ENCODE peak calls at places on chromosomes 16 and 17, in ten cellular contexts. Z, I, W, P, Q, N, G, V, U and D are unnamed samples.

GRCh38 chr17:77092025-77092424 is 48.7 kb upstream of the SEC14L1 start:
- DNase-seq in Z (no peak), G (no peak), U (no peak), Q (no peak), N (no peak), I (no peak), P (no peak), W (no peak), V (no peak), D (no peak)

GRCh38 chr16:56625140-56625942 is at the start of gene MT1E:
- DNase-seq in V (no peak), W (peak; percentile 69), I (peak; percentile 48), Q (peak; percentile 60), U (peak; percentile 49), P (no peak), Z (peak; percentile 42), N (peak; percentile 83), G (no peak), D (no peak)

GRCh38 chr17:31508310-31509094 is 117.0 kb downstream of the RAB11FIP4 start:
- DNase-seq in G (peak; percentile 73), Q (no peak), P (peak; percentile 78), N (no peak), V (no peak), W (no peak), I (no peak), Z (no peak), U (peak; percentile 71), D (no peak)

GRCh38 chr17:35376245-35376644 is 2.8 kb upstream of the SLFN11 start:
- DNase-seq in N (no peak), I (no peak), V (no peak), U (no peak), G (no peak), Q (no peak), Z (no peak), W (no peak), P (no peak), D (no peak)

GRCh38 chr17:2421315-2422147 is 20.7 kb upstream of the MNT start:
- DNase-seq in P (no peak), U (no peak), G (no peak), Q (no peak), Z (no peak), I (peak; percentile 58), W (peak; percentile 49), N (no peak), V (no peak), D (peak; percentile 57)

GRCh38 chr16:53434436-53435065 is at the start of gene RBL2:
- DNase-seq in Z (peak; percentile 8), V (peak; percentile 91), Q (peak; percentile 88), N (peak; percentile 89), P (peak; percentile 89), W (peak; percentile 54), U (peak; percentile 81), G (peak; percentile 90), I (no peak), D (peak; percentile 24)

GRCh38 chr17:60086822-60087591 is 8.3 kb upstream of the HEATR6 start:
- DNase-seq in U (no peak), Q (no peak), P (no peak), G (no peak), I (no peak), N (no peak), V (no peak), Z (no peak), W (peak; percentile 63), D (no peak)

GRCh38 chr16:54236761-54237160 is 49.8 kb downstream of the IRX3 start:
- DNase-seq in W (peak; percentile 30), G (no peak), I (no peak), P (no peak), U (no peak), Z (no peak), N (no peak), Q (no peak), V (no peak), D (no peak)

GRCh38 chr17:80630721-80631120 is 86.1 kb downstream of the RPTOR start:
- DNase-seq in Q (no peak), I (no peak), V (no peak), Z (no peak), N (no peak), P (no peak), U (no peak), W (no peak), G (no peak), D (no peak)

GRCh38 chr17:80632046-80632581 is 87.5 kb downstream of the RPTOR start:
- DNase-seq in G (no peak), I (no peak), N (no peak), Z (no peak), V (no peak), Q (no peak), W (no peak), P (no peak), U (no peak), D (no peak)

GRCh38 chr17:80633197-80633596 is 88.6 kb downstream of the RPTOR start:
- DNase-seq in V (no peak), U (no peak), P (no peak), G (no peak), N (no peak), W (no peak), I (no peak), Z (no peak), Q (no peak), D (no peak)

GRCh38 chr17:80631142-80632045 is 86.8 kb downstream of the RPTOR start:
- DNase-seq in Z (no peak), U (no peak), W (no peak), P (no peak), G (no peak), V (no peak), I (no peak), Q (no peak), N (no peak), D (no peak)

DNA sequence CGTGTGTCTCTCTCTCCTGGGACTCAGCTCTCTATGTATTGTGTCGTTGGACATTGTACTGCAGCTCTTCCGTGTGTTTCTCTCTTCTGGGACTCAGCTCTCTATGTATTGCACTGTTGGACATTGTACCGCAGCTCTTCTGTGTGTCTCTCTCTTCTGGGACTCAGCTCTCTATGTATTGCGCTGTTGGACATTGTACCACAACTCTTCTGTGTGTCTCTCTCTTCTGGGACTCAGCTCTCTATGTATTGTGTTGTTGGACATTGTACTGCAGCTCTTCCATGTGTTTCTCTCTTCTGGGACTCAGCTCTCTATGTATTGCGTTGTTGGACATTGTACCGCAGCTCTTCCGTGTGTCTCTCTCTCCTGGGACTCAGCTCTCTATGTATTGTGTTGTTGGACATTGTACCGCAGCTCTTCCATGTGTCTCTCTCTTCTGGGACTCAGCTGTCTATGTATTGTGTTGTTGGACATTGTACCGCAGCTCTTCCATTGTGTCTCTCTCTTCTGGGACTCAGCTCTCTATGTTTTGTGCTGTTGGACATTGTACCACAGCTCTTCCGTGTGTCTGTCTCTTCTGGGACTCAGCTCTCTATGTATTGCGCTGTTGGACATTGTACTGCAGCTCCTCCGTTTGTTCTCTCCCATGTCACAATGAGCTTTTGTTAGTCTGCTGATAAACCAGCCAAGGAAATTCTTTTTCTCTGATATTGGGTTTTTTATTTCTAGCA is 84.8 kb downstream of the RPTOR start:
- DNase-seq in Q (no peak), N (no peak), I (no peak), U (no peak), V (no peak), P (no peak), G (no peak), Z (no peak), W (no peak), D (no peak)
- TF ChIP-seq CTCF in Q (no peak), N (no peak), I (no peak), U (no peak), V (no peak), P (no peak), G (no peak), Z (no peak), W (no peak), D (no peak)

GRCh38 chr16:70253291-70254094 is 1.8 kb upstream of the EXOSC6 start:
- DNase-seq in Z (peak; percentile 18), P (peak; percentile 48), N (peak; percentile 26), V (peak; percentile 60), W (peak; percentile 33), G (no peak), I (no peak), U (peak; percentile 28), Q (peak; percentile 63), D (no peak)

GRCh38 chr16:70254095-70254964 is 2.6 kb upstream of the EXOSC6 start:
- DNase-seq in V (no peak), P (peak; percentile 9), G (no peak), Z (no peak), U (no peak), I (no peak), W (no peak), N (no peak), Q (no peak), D (no peak)

GRCh38 chr16:70252355-70252988 is 732 bp upstream of the EXOSC6 start:
- DNase-seq in U (no peak), G (no peak), Q (peak; percentile 71), N (no peak), I (no peak), P (peak; percentile 36), W (peak; percentile 12), Z (no peak), V (peak; percentile 32), D (no peak)

GRCh38 chr16:70251651-70252354 is at the start of gene EXOSC6:
- DNase-seq in V (peak; percentile 96), P (peak; percentile 97), Z (peak; percentile 86), N (peak; percentile 92), Q (peak; percentile 93), G (peak; percentile 96), W (peak; percentile 92), I (peak; percentile 88), U (peak; percentile 91), D (peak; percentile 59)

DNA sequence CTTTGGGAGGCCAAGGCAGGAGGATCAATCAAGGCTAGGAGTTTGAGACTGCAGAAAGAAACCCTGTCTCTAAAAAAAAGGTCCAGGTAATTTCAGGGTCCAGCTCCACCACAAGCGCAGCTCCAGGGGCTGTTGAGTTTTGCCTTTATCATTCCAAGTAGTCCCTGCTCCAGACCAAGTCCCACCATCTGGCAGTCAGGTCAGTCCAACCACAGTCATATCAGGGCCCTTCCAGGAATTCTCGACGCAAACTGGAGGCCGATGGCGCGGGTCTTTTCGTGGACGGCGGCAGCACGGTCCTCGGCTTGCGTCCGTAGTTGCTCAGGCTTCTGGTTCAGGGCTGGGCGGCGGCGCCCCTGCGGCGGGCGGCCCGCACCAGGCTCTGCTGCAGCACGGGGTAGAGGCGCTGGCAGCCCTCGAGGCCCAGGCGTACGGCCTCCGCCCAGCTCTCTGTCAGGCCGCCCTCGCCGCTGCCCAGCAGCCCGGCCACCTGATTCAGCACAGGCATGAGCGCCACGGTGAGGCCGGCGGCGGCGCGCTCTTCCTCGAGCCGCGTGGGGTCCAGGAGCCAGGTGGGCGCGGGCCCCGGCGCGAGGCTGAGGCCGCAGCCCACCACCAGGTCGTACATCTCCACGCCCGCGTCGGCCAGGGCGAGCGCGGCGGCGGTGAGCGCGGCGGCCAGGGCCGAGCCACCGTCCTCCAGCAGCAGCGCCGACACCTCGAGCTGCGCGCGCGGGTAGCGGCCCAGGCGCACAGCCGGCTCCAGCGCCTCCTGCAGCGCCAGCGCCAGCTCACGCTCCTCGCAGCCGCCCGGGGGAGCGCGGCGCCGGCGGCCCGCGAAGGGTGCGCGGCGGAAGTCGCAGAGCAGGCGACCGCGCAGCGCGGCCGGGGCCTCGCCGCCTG is 741 bp downstream of the EXOSC6 start:
- DNase-seq in V (peak; percentile 62), W (peak; percentile 51), P (peak; percentile 76), Q (peak; percentile 71), N (peak; percentile 51), G (peak; percentile 62), Z (no peak), I (peak; percentile 20), U (peak; percentile 24), D (no peak)
- TF ChIP-seq CTCF in V (no peak), W (no peak), P (peak; percentile 11), Q (no peak), N (no peak), G (no peak), Z (no peak), I (no peak), U (no peak), D (no peak)

GRCh38 chr17:41624208-41625101 is at the start of gene KRT17:
- DNase-seq in P (no peak), N (no peak), Z (no peak), Q (peak; percentile 16), G (no peak), W (peak; percentile 27), V (peak; percentile 96), I (no peak), U (no peak), D (no peak)
- TF ChIP-seq CTCF in P (no peak), N (no peak), Z (no peak), Q (no peak), G (no peak), W (no peak), V (peak; percentile 57), I (no peak), U (no peak), D (no peak)

DNA sequence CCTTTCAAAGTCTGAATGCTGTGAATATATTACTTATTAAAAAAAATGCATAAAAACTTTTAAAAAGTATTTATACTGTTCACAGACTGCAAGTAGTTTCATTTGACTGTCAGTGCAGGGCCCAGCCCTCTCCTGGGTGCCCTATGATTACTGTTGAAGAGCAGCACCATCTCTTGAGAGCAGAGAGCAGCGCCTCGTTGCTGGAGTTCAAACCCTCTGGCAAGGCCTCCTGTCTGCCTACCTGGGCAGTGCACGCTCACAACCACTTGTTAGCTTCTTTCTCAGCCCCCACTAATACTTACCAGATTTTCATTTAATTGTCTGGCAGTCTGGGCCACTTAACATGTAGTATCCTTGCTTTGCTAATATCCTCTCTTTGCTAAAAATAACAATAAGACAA is 233.4 kb downstream of the PHKB start:
- DNase-seq in P (no peak), G (no peak), I (no peak), N (no peak), U (no peak), W (no peak), Z (no peak), Q (no peak), V (no peak), D (no peak)
- TF ChIP-seq CTCF in P (no peak), G (peak; percentile 3), I (no peak), N (no peak), U (no peak), W (no peak), Z (no peak), Q (no peak), V (no peak), D (no peak)